ENCODE peak calls at places on chromosomes 4 and X, in seven cellular contexts. C, W, D, B, U, G and I are unnamed samples.
A peak's percentile ranks its signal among the peaks of the same experiment; 100 is the strongest.

GRCh38 chr4:113603926-113604325 is 157.6 kb downstream of the CAMK2D start:
- DNase-seq in G (no peak), U (no peak), B (no peak), W (no peak), C (no peak), D (no peak), I (no peak)

GRCh38 chr4:4284827-4285618 is 4.9 kb downstream of the LYAR start:
- DNase-seq in G (peak; percentile 73), D (no peak), C (no peak), W (no peak), U (no peak), B (peak; percentile 47), I (no peak)

GRCh38 chr4:74228691-74229640 is 71.0 kb downstream of the MTHFD2L start:
- DNase-seq in W (peak; percentile 74), D (peak; percentile 33), U (peak; percentile 13), G (peak; percentile 80), B (peak; percentile 59), C (peak; percentile 79), I (peak; percentile 1)

GRCh38 chr4:135508006-135508714 is 1306.6 kb upstream of the PABPC4L start:
- DNase-seq in C (no peak), U (peak; percentile 1), W (no peak), G (no peak), D (no peak), B (no peak), I (no peak)

GRCh38 chr4:162056947-162057346 is 106.9 kb downstream of the FSTL5 start:
- DNase-seq in C (no peak), B (no peak), U (no peak), G (no peak), W (peak; percentile 10), D (no peak), I (no peak)

GRCh38 chrX:20144491-20144890 is 2.9 kb upstream of the EIF1AX start:
- DNase-seq in G (no peak), C (no peak), B (no peak), D (no peak), W (no peak), U (no peak), I (no peak)

GRCh38 chr4:140756292-140757219 is at the start of gene TBC1D9:
- DNase-seq in U (peak; percentile 49), D (peak; percentile 83), B (no peak), G (peak; percentile 84), C (peak; percentile 79), W (peak; percentile 87), I (peak; percentile 20)

GRCh38 chr4:6189511-6189910 is 10.8 kb downstream of the JAKMIP1 start:
- DNase-seq in C (no peak), D (no peak), G (no peak), W (no peak), B (no peak), U (no peak), I (no peak)

GRCh38 chrX:144293229-144293628 is 409.4 kb downstream of the UBE2NL start:
- DNase-seq in W (no peak), C (no peak), B (no peak), G (no peak), U (no peak), D (no peak), I (no peak)

GRCh38 chr4:137934921-137935320 is 307.2 kb downstream of the SLC7A11 start:
- DNase-seq in W (no peak), D (no peak), G (no peak), C (no peak), U (no peak), B (no peak), I (no peak)

GRCh38 chrX:53089224-53089842 is 4.6 kb upstream of the KANTR start:
- DNase-seq in D (peak; percentile 53), B (peak; percentile 38), W (peak; percentile 69), G (peak; percentile 65), U (peak; percentile 56), C (peak; percentile 57), I (no peak)

GRCh38 chrX:53085661-53086229 is 3.6 kb downstream of the TSPYL2 start:
- DNase-seq in G (no peak), D (no peak), U (no peak), B (no peak), C (no peak), W (no peak), I (no peak)

GRCh38 chrX:53088136-53088974 is 5.6 kb upstream of the KANTR start:
- DNase-seq in G (peak; percentile 84), W (peak; percentile 91), D (peak; percentile 89), C (peak; percentile 84), U (peak; percentile 31), B (no peak), I (no peak)

GRCh38 chrX:53086464-53086863 is 4.3 kb downstream of the TSPYL2 start:
- DNase-seq in U (no peak), C (peak; percentile 63), D (peak; percentile 82), G (peak; percentile 48), W (peak; percentile 82), B (no peak), I (no peak)

DNA sequence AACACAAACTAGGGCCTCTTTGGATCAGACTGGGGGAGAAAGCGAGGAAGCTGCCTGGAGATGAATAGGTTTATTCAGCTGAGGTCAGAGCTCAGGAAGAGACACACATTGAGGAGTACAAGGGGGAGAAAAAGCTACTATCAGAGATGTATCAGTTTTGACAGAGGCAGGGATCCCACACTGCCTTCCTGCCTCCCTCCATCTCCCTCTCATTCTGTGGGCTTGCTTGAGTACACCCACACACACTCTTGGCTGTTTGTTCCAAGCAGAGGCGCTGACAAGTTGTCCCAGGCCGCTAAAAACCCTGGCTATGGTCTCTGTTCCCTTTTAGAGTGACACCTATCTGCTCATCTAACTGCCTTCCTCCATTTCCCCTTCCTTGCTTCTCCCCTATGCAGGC is 5.2 kb downstream of the TSPYL2 start:
- DNase-seq in C (no peak), W (no peak), U (no peak), D (no peak), B (no peak), G (no peak), I (no peak)
- TF ChIP-seq POLR2A in C (no peak), W (no peak), U (no peak), D (no peak), B (no peak), G (no peak), I (no peak)

GRCh38 chrX:15908891-15909290 is 54.3 kb upstream of the AP1S2 start:
- DNase-seq in B (no peak), G (no peak), C (no peak), U (no peak), W (no peak), D (no peak), I (no peak)

GRCh38 chrX:15906544-15906943 is 51.9 kb upstream of the AP1S2 start:
- DNase-seq in W (no peak), U (no peak), G (no peak), B (no peak), C (no peak), D (no peak), I (no peak)

GRCh38 chrX:15903186-15903681 is 48.6 kb upstream of the AP1S2 start:
- DNase-seq in B (no peak), G (no peak), U (no peak), D (no peak), W (no peak), C (no peak), I (peak; percentile 1)
- H3K27ac ChIP-seq in B (no peak overlapping the region), G (no peak overlapping the region), U (no peak overlapping the region), D (no peak overlapping the region), W (no peak overlapping the region), C (no peak overlapping the region), I (no peak overlapping the region)

GRCh38 chrX:154365997-154366665 is 8.3 kb downstream of the FLNA start:
- DNase-seq in W (no peak), B (no peak), C (no peak), U (no peak), G (no peak), D (no peak), I (no peak)
- H3K4me3 ChIP-seq in W (no peak overlapping the region), B (no peak overlapping the region), C (peak overlapping the region; percentile 4), U (peak overlapping the region; percentile 20), G (no peak overlapping the region), D (no peak overlapping the region), I (no peak overlapping the region)

GRCh38 chrX:10237255-10237654 is 80.5 kb downstream of the CLCN4 start:
- DNase-seq in C (no peak), W (no peak), U (no peak), D (no peak), G (no peak), B (no peak), I (no peak)
- TF ChIP-seq POLR2A in C (no peak), W (no peak), U (no peak), D (no peak), G (no peak), B (no peak), I (no peak)

GRCh38 chr4:24568425-24568824 is 15.9 kb downstream of the DHX15 start:
- DNase-seq in U (no peak), D (no peak), G (no peak), W (no peak), C (no peak), B (no peak), I (no peak)

GRCh38 chr4:24569662-24570061 is 14.7 kb downstream of the DHX15 start:
- DNase-seq in D (no peak), U (no peak), C (no peak), B (no peak), W (no peak), G (no peak), I (no peak)

GRCh38 chr4:24570574-24571236 is 13.6 kb downstream of the DHX15 start:
- DNase-seq in D (no peak), G (no peak), B (no peak), W (no peak), U (no peak), C (no peak), I (no peak)

GRCh38 chr4:24573582-24573981 is 10.8 kb downstream of the DHX15 start:
- DNase-seq in G (no peak), W (no peak), C (no peak), D (no peak), U (no peak), B (no peak), I (no peak)

GRCh38 chr4:24570172-24570571 is 14.2 kb downstream of the DHX15 start:
- DNase-seq in U (no peak), W (no peak), B (no peak), D (no peak), C (no peak), G (no peak), I (no peak)
- H3K27ac ChIP-seq in U (no peak overlapping the region), W (no peak overlapping the region), B (no peak overlapping the region), D (no peak overlapping the region), C (no peak overlapping the region), G (no peak overlapping the region), I (no peak overlapping the region)

GRCh38 chrX:124426273-124426672 is 79.9 kb downstream of the SH2D1A start:
- DNase-seq in W (no peak), G (no peak), U (no peak), C (no peak), D (no peak), B (no peak), I (no peak)
- H3K4me3 ChIP-seq in W (no peak overlapping the region), G (no peak overlapping the region), U (no peak overlapping the region), C (no peak overlapping the region), D (no peak overlapping the region), B (no peak overlapping the region), I (no peak overlapping the region)